ENCODE peak calls at places on chromosome 2, in six cellular contexts. N is aorta; R is effector memory CD4-positive, alpha-beta T cell; D is heart left ventricle; E is mucosa of descending colon; B is AG04450. F is an unnamed sample.
A peak's percentile ranks its signal among the peaks of the same experiment; 100 is the strongest.

GRCh38 chr2:236194786-236195185 is 26.6 kb upstream of the GBX2 start:
- DNase-seq in N (no peak), R (no peak), D (no peak), E (no peak), B (no peak), F (no peak)

GRCh38 chr2:31238906-31239841 is 5.2 kb downstream of the EHD3 start:
- DNase-seq in N (no peak), R (no peak), D (peak; percentile 22), E (no peak), B (no peak), F (no peak)

GRCh38 chr2:127049927-127050802 is 56.8 kb downstream of the BIN1 start:
- DNase-seq in N (peak; percentile 91), R (no peak), D (peak; percentile 49), E (peak; percentile 73), B (peak; percentile 10), F (peak; percentile 60)

GRCh38 chr2:109313343-109313742 is 184.3 kb downstream of the SH3RF3 start:
- DNase-seq in N (no peak), R (no peak), D (no peak), E (no peak), B (no peak), F (no peak)

GRCh38 chr2:117587310-117587709 is 227.2 kb upstream of the DDX18 start:
- DNase-seq in N (no peak), R (no peak), D (no peak), E (no peak), B (no peak), F (no peak)

GRCh38 chr2:181070119-181070833 is 89.9 kb downstream of the UBE2E3 start:
- DNase-seq in N (no peak), R (no peak), D (no peak), E (no peak), B (no peak), F (no peak)

GRCh38 chr2:55966431-55967118 is 43.0 kb upstream of the EFEMP1 start:
- DNase-seq in N (peak; percentile 77), R (no peak), D (peak; percentile 12), E (peak; percentile 15), B (no peak), F (no peak)

GRCh38 chr2:21891191-21891590 is 767.4 kb downstream of the TDRD15 start:
- DNase-seq in N (no peak), R (no peak), D (no peak), E (no peak), B (no peak), F (no peak)

GRCh38 chr2:138421315-138421970 is 80.1 kb upstream of the SPOPL start:
- DNase-seq in N (no peak), R (no peak), D (no peak), E (no peak), B (no peak), F (no peak)

GRCh38 chr2:42331569-42332284 is 29.3 kb downstream of the COX7A2L start:
- DNase-seq in N (no peak), R (no peak), D (no peak), E (no peak), B (no peak), F (no peak)

GRCh38 chr2:46101557-46102220 is 195.5 kb upstream of the EPAS1 start:
- DNase-seq in N (no peak), R (no peak), D (no peak), E (no peak), B (no peak), F (no peak)

DNA sequence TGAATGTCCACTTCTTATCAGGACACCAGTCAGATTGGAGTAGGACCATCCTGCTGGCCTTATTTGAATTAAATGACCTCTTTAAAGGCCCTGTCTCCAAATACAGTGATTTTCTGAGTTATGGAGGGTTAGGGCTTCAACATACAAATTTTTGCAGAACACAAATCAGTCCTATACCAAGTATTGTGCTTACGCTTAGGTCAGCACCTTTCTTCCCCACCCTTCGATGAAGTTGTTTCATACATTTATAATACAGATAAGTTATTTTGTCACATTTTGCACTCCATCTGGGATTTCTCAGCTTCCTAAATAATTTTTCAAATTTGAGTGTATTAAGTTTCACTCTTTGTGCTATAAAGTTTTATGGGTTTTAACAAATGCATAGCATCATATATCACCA is 190.5 kb upstream of the EPAS1 start:
- DNase-seq in N (no peak), R (no peak), D (no peak), E (no peak), B (no peak), F (no peak)
- H3K9me3 ChIP-seq in N (no peaks in the 10 kb centered on the region), R (no peaks in the 10 kb centered on the region), D (no peaks in the 10 kb centered on the region), E (peaks cover 3% of the 10 kb centered on the region), B (peaks cover 4% of the 10 kb centered on the region), F (no peaks in the 10 kb centered on the region)

GRCh38 chr2:62207480-62207879 is 11.6 kb downstream of the B3GNT2 start:
- DNase-seq in N (no peak), R (no peak), D (no peak), E (no peak), B (no peak), F (no peak)
- H3K9me3 ChIP-seq in N (no peaks in the 10 kb centered on the region), R (no peaks in the 10 kb centered on the region), D (no peaks in the 10 kb centered on the region), E (peaks cover 2% of the 10 kb centered on the region), B (peaks cover 5% of the 10 kb centered on the region), F (no peaks in the 10 kb centered on the region)

DNA sequence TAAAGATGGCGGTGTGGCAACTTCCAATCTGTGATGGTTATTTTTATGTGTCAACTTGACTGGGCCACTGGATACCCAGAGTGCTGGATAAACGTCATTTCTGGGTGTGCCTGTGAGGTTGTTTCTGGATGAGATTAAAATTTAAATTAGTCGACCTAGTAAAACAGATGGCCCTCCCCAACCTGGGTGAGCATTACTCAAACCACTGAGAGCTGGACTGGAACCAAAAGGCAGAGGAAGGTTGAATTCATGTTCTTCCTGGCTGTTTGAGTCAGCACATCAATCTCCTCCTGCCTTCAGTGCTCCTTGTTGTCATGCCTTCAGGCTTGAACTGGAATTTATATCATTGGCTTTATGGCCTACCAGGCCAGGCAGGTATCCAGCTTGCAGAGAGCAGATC is 190.8 kb upstream of the RGPD4 start:
- DNase-seq in N (no peak), R (no peak), D (no peak), E (no peak), B (no peak), F (no peak)
- H3K9me3 ChIP-seq in N (peaks cover 2% of the 10 kb centered on the region), R (no peaks in the 10 kb centered on the region), D (peaks cover 3% of the 10 kb centered on the region), E (peaks cover 15% of the 10 kb centered on the region), B (no peaks in the 10 kb centered on the region), F (no peaks in the 10 kb centered on the region)

DNA sequence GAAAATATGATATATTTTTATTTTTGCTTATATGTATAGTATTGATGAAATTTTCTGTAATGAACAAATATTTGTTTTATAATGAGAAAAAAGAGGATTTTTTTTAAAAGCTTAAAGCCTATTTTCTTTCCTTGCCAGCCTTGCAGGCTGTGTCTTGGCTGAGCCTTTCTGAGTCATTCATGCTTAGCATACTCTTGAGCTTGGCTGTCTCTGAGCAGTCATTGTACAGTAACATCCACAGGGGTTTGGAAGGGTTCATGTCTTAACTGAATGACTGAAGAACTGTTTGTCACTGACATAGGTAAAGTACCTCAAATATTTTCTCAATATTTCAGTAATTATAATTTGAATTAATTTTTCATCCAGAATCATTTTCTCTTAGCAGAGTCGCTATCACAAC is 49.3 kb downstream of the GPR39 start:
- DNase-seq in N (no peak), R (no peak), D (no peak), E (no peak), B (no peak), F (no peak)
- H3K9me3 ChIP-seq in N (peaks cover 15% of the 10 kb centered on the region), R (no peaks in the 10 kb centered on the region), D (no peaks in the 10 kb centered on the region), E (peaks cover 43% of the 10 kb centered on the region), B (peaks cover 50% of the 10 kb centered on the region), F (no peaks in the 10 kb centered on the region)

GRCh38 chr2:27571197-27571596 is 11.6 kb upstream of the ZNF512 start:
- DNase-seq in N (no peak), R (no peak), D (no peak), E (no peak), B (no peak), F (no peak)

GRCh38 chr2:27571681-27572080 is 11.2 kb upstream of the ZNF512 start:
- DNase-seq in N (no peak), R (no peak), D (no peak), E (no peak), B (no peak), F (no peak)

GRCh38 chr2:27572998-27573429 is 9.8 kb upstream of the ZNF512 start:
- DNase-seq in N (no peak), R (no peak), D (no peak), E (no peak), B (no peak), F (no peak)

GRCh38 chr2:27572439-27572838 is 10.4 kb upstream of the ZNF512 start:
- DNase-seq in N (no peak), R (no peak), D (no peak), E (no peak), B (no peak), F (no peak)

DNA sequence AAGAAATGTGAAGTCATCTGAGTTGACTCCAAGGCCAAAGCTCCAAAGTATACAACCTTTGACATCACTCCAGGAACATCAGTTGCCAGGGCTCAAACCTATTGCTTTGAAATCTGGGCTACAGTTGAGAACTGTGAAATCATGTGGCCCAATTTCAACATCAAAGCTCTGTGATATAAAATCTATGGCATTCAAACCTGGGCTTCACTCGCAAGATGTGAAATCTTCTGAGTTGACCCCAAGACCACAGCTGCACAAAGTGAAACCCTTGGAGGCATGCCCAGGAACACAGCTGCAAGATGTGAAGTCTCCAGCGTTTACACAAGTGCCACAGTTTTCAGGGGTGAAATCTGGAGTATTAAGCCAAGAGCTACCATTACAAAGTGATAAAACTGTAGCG is 9.4 kb upstream of the ZNF512 start:
- DNase-seq in N (no peak), R (no peak), D (no peak), E (no peak), B (peak; percentile 93), F (no peak)
- H3K9me3 ChIP-seq in N (peaks cover 11% of the 10 kb centered on the region), R (peaks cover 3% of the 10 kb centered on the region), D (no peaks in the 10 kb centered on the region), E (peaks cover 38% of the 10 kb centered on the region), B (no peaks in the 10 kb centered on the region), F (no peaks in the 10 kb centered on the region)

DNA sequence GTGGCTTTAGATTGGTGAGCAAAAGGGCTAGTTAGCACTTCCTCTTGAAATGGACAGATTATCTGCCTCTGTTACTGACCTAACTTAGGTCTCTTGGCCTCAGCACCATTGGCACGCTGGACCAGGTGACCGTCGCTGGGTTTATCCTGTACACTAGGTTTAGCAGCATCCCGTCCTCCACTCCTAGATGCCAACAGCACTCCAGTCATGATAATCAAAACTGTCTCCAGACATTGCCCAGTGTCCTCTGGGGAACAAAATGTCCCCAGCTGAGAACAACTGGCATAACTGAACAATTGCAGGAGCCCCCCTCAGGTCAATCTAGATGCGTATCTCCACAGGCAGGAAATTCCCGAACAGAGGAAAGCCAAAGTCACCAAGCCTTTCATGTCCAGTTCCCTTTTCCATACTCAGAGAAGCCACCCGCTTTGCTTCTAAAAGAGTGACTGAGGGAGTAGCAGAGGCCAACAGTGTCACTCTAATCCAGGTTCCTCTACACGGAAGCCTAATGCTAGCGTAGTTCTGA is 27.3 kb downstream of the E2F6 start:
- DNase-seq in N (no peak), R (no peak), D (no peak), E (no peak), B (no peak), F (no peak)
- H3K9me3 ChIP-seq in N (no peaks in the 10 kb centered on the region), R (no peaks in the 10 kb centered on the region), D (no peaks in the 10 kb centered on the region), E (no peaks in the 10 kb centered on the region), B (peaks cover 7% of the 10 kb centered on the region), F (no peaks in the 10 kb centered on the region)

GRCh38 chr2:81196933-81197628 is 892.5 kb upstream of the LRRTM1 start:
- DNase-seq in N (peak; percentile 61), R (no peak), D (no peak), E (no peak), B (no peak), F (no peak)
- H3K9me3 ChIP-seq in N (no peaks in the 10 kb centered on the region), R (no peaks in the 10 kb centered on the region), D (no peaks in the 10 kb centered on the region), E (peaks cover 41% of the 10 kb centered on the region), B (peaks cover 55% of the 10 kb centered on the region), F (no peaks in the 10 kb centered on the region)

DNA sequence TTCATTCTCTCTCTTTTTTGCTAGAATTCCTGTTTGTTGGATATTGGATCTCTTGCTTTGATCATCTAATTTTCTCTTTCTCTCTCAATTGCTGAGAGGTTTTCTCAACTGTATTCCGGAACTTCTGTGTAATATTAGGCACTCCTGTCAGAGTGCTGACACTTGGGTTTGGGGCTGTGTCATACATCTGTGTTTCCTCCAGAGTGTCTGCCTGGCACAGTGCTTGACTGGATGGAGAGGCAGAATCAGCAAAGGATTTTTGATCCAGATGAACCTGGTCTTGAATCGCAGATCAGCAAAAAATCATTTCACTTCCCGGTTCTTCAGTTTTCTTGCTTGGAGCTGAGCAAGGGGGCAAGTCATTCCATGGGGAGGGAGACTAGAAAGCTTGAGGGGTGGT is 87.7 kb upstream of the CXCR4 start:
- DNase-seq in N (no peak), R (no peak), D (peak; percentile 17), E (no peak), B (no peak), F (no peak)
- H3K9me3 ChIP-seq in N (peaks cover 1% of the 10 kb centered on the region), R (no peaks in the 10 kb centered on the region), D (no peaks in the 10 kb centered on the region), E (no peaks in the 10 kb centered on the region), B (no peaks in the 10 kb centered on the region), F (no peaks in the 10 kb centered on the region)

F was measured in T-helper 17 cell.